ENCODE peak calls at places on chromosomes 3 and 15, in five cellular contexts. One of them, this sample, is unnamed.

GRCh38 chr3:78754066-78754743 is 1013.6 kb downstream of the ROBO1 start:
- DNase-seq in right cardiac atrium: no peak
- DNase-seq in activated CD4-positive, alpha-beta T cell treated with anti-CD3 and anti-CD28 coated beads, Interleukin-2, amount 50 U/mL, for 1 hour: no peak
- DNase-seq in LHCN-M2: peak; percentile 68
- DNase-seq in IMR-90: peak; percentile 73
- DNase-seq in this sample: no peak

GRCh38 chr15:89776274-89777072 is at the start of gene MESP2:
- DNase-seq in right cardiac atrium: peak; percentile 96
- DNase-seq in activated CD4-positive, alpha-beta T cell treated with anti-CD3 and anti-CD28 coated beads, Interleukin-2, amount 50 U/mL, for 1 hour: peak; percentile 39
- DNase-seq in LHCN-M2: peak; percentile 63
- DNase-seq in IMR-90: peak; percentile 65
- DNase-seq in this sample: peak; percentile 85

GRCh38 chr15:44066211-44066827 is 128.8 kb downstream of the FRMD5 start:
- DNase-seq in right cardiac atrium: no peak
- DNase-seq in activated CD4-positive, alpha-beta T cell treated with anti-CD3 and anti-CD28 coated beads, Interleukin-2, amount 50 U/mL, for 1 hour: peak; percentile 50
- DNase-seq in LHCN-M2: peak; percentile 76
- DNase-seq in IMR-90: peak; percentile 72
- DNase-seq in this sample: peak; percentile 78

GRCh38 chr3:194140520-194141414 is 4.8 kb downstream of the HES1 start:
- DNase-seq in right cardiac atrium: peak; percentile 89
- DNase-seq in activated CD4-positive, alpha-beta T cell treated with anti-CD3 and anti-CD28 coated beads, Interleukin-2, amount 50 U/mL, for 1 hour: peak; percentile 8
- DNase-seq in LHCN-M2: no peak
- DNase-seq in IMR-90: no peak
- DNase-seq in this sample: no peak

GRCh38 chr15:59281699-59282098 is 75.1 kb downstream of the LDHAL6B start:
- DNase-seq in right cardiac atrium: no peak
- DNase-seq in activated CD4-positive, alpha-beta T cell treated with anti-CD3 and anti-CD28 coated beads, Interleukin-2, amount 50 U/mL, for 1 hour: no peak
- DNase-seq in LHCN-M2: no peak
- DNase-seq in IMR-90: no peak
- DNase-seq in this sample: no peak

GRCh38 chr3:46456118-46456517 is 8.6 kb downstream of the LTF start:
- DNase-seq in right cardiac atrium: no peak
- DNase-seq in activated CD4-positive, alpha-beta T cell treated with anti-CD3 and anti-CD28 coated beads, Interleukin-2, amount 50 U/mL, for 1 hour: no peak
- DNase-seq in LHCN-M2: no peak
- DNase-seq in IMR-90: no peak
- DNase-seq in this sample: no peak

GRCh38 chr3:126540946-126541627 is 17.1 kb downstream of the CHST13 start:
- DNase-seq in right cardiac atrium: no peak
- DNase-seq in activated CD4-positive, alpha-beta T cell treated with anti-CD3 and anti-CD28 coated beads, Interleukin-2, amount 50 U/mL, for 1 hour: no peak
- DNase-seq in LHCN-M2: no peak
- DNase-seq in IMR-90: no peak
- DNase-seq in this sample: peak; percentile 38

GRCh38 chr15:60374628-60375081 is 23.1 kb downstream of the ANXA2 start:
- DNase-seq in right cardiac atrium: no peak
- DNase-seq in activated CD4-positive, alpha-beta T cell treated with anti-CD3 and anti-CD28 coated beads, Interleukin-2, amount 50 U/mL, for 1 hour: no peak
- DNase-seq in LHCN-M2: peak; percentile 99
- DNase-seq in IMR-90: peak; percentile 99
- DNase-seq in this sample: no peak

GRCh38 chr15:31207246-31207645 is 105.7 kb upstream of the TRPM1 start:
- DNase-seq in right cardiac atrium: no peak
- DNase-seq in activated CD4-positive, alpha-beta T cell treated with anti-CD3 and anti-CD28 coated beads, Interleukin-2, amount 50 U/mL, for 1 hour: no peak
- DNase-seq in LHCN-M2: no peak
- DNase-seq in IMR-90: no peak
- DNase-seq in this sample: no peak

GRCh38 chr15:90483640-90484039 is 46.1 kb upstream of the CRTC3 start:
- DNase-seq in right cardiac atrium: no peak
- DNase-seq in activated CD4-positive, alpha-beta T cell treated with anti-CD3 and anti-CD28 coated beads, Interleukin-2, amount 50 U/mL, for 1 hour: no peak
- DNase-seq in LHCN-M2: no peak
- DNase-seq in IMR-90: no peak
- DNase-seq in this sample: no peak

GRCh38 chr15:47035756-47036155 is 681.5 kb upstream of the SEMA6D start:
- DNase-seq in right cardiac atrium: no peak
- DNase-seq in activated CD4-positive, alpha-beta T cell treated with anti-CD3 and anti-CD28 coated beads, Interleukin-2, amount 50 U/mL, for 1 hour: no peak
- DNase-seq in LHCN-M2: no peak
- DNase-seq in IMR-90: no peak
- DNase-seq in this sample: no peak

GRCh38 chr15:83709246-83709645 is 55.3 kb downstream of the ADAMTSL3 start:
- DNase-seq in right cardiac atrium: no peak
- DNase-seq in activated CD4-positive, alpha-beta T cell treated with anti-CD3 and anti-CD28 coated beads, Interleukin-2, amount 50 U/mL, for 1 hour: no peak
- DNase-seq in LHCN-M2: peak; percentile 89
- DNase-seq in IMR-90: peak; percentile 38
- DNase-seq in this sample: no peak

GRCh38 chr3:29683306-29683993 is 402.6 kb downstream of the RBMS3 start:
- DNase-seq in right cardiac atrium: no peak
- DNase-seq in activated CD4-positive, alpha-beta T cell treated with anti-CD3 and anti-CD28 coated beads, Interleukin-2, amount 50 U/mL, for 1 hour: no peak
- DNase-seq in LHCN-M2: peak; percentile 77
- DNase-seq in IMR-90: peak; percentile 68
- DNase-seq in this sample: no peak

GRCh38 chr15:93982226-93982641 is 249.1 kb upstream of the MCTP2 start:
- DNase-seq in right cardiac atrium: no peak
- DNase-seq in activated CD4-positive, alpha-beta T cell treated with anti-CD3 and anti-CD28 coated beads, Interleukin-2, amount 50 U/mL, for 1 hour: no peak
- DNase-seq in LHCN-M2: no peak
- DNase-seq in IMR-90: no peak
- DNase-seq in this sample: no peak

GRCh38 chr3:195468841-195469240 is 26.0 kb upstream of the ACAP2 start:
- DNase-seq in right cardiac atrium: no peak
- DNase-seq in activated CD4-positive, alpha-beta T cell treated with anti-CD3 and anti-CD28 coated beads, Interleukin-2, amount 50 U/mL, for 1 hour: no peak
- DNase-seq in LHCN-M2: no peak
- DNase-seq in IMR-90: no peak
- DNase-seq in this sample: no peak

GRCh38 chr15:24957691-24958090 is 2.9 kb downstream of the SNRPN start:
- DNase-seq in right cardiac atrium: no peak
- DNase-seq in activated CD4-positive, alpha-beta T cell treated with anti-CD3 and anti-CD28 coated beads, Interleukin-2, amount 50 U/mL, for 1 hour: no peak
- DNase-seq in LHCN-M2: no peak
- DNase-seq in IMR-90: no peak
- DNase-seq in this sample: no peak

GRCh38 chr3:135513106-135514063 is 452.1 kb upstream of the PPP2R3A start:
- DNase-seq in right cardiac atrium: no peak
- DNase-seq in activated CD4-positive, alpha-beta T cell treated with anti-CD3 and anti-CD28 coated beads, Interleukin-2, amount 50 U/mL, for 1 hour: no peak
- DNase-seq in LHCN-M2: peak; percentile 67
- DNase-seq in IMR-90: peak; percentile 76
- DNase-seq in this sample: no peak

GRCh38 chr15:101183226-101183925 is 68.5 kb downstream of the CHSY1 start:
- DNase-seq in right cardiac atrium: no peak
- DNase-seq in activated CD4-positive, alpha-beta T cell treated with anti-CD3 and anti-CD28 coated beads, Interleukin-2, amount 50 U/mL, for 1 hour: no peak
- DNase-seq in LHCN-M2: peak; percentile 93
- DNase-seq in IMR-90: peak; percentile 86
- DNase-seq in this sample: no peak

GRCh38 chr3:61884794-61885193 is 323.4 kb downstream of the PTPRG start:
- DNase-seq in right cardiac atrium: no peak
- DNase-seq in activated CD4-positive, alpha-beta T cell treated with anti-CD3 and anti-CD28 coated beads, Interleukin-2, amount 50 U/mL, for 1 hour: no peak
- DNase-seq in LHCN-M2: no peak
- DNase-seq in IMR-90: no peak
- DNase-seq in this sample: no peak

GRCh38 chr3:155870133-155870944 is at the start of gene GMPS:
- DNase-seq in right cardiac atrium: peak; percentile 99
- DNase-seq in activated CD4-positive, alpha-beta T cell treated with anti-CD3 and anti-CD28 coated beads, Interleukin-2, amount 50 U/mL, for 1 hour: peak; percentile 93
- DNase-seq in LHCN-M2: peak; percentile 89
- DNase-seq in IMR-90: peak; percentile 89
- DNase-seq in this sample: peak; percentile 93

GRCh38 chr3:68256635-68257034 is 602.2 kb upstream of the SUCLG2 start:
- DNase-seq in right cardiac atrium: no peak
- DNase-seq in activated CD4-positive, alpha-beta T cell treated with anti-CD3 and anti-CD28 coated beads, Interleukin-2, amount 50 U/mL, for 1 hour: peak; percentile 13
- DNase-seq in LHCN-M2: no peak
- DNase-seq in IMR-90: no peak
- DNase-seq in this sample: no peak

GRCh38 chr15:27486676-27487290 is 515.8 kb downstream of the GABRG3 start:
- DNase-seq in right cardiac atrium: no peak
- DNase-seq in activated CD4-positive, alpha-beta T cell treated with anti-CD3 and anti-CD28 coated beads, Interleukin-2, amount 50 U/mL, for 1 hour: no peak
- DNase-seq in LHCN-M2: no peak
- DNase-seq in IMR-90: no peak
- DNase-seq in this sample: no peak

GRCh38 chr3:161107311-161107710 is 2.2 kb upstream of the B3GALNT1 start:
- DNase-seq in right cardiac atrium: no peak
- DNase-seq in activated CD4-positive, alpha-beta T cell treated with anti-CD3 and anti-CD28 coated beads, Interleukin-2, amount 50 U/mL, for 1 hour: no peak
- DNase-seq in LHCN-M2: no peak
- DNase-seq in IMR-90: no peak
- DNase-seq in this sample: no peak

GRCh38 chr3:123344175-123344908 is 104.5 kb downstream of the ADCY5 start:
- DNase-seq in right cardiac atrium: no peak
- DNase-seq in activated CD4-positive, alpha-beta T cell treated with anti-CD3 and anti-CD28 coated beads, Interleukin-2, amount 50 U/mL, for 1 hour: no peak
- DNase-seq in LHCN-M2: peak; percentile 40
- DNase-seq in IMR-90: peak; percentile 74
- DNase-seq in this sample: no peak

GRCh38 chr3:4497884-4498283 is 4.7 kb downstream of the ITPR1 start:
- DNase-seq in right cardiac atrium: no peak
- DNase-seq in activated CD4-positive, alpha-beta T cell treated with anti-CD3 and anti-CD28 coated beads, Interleukin-2, amount 50 U/mL, for 1 hour: no peak
- DNase-seq in LHCN-M2: no peak
- DNase-seq in IMR-90: no peak
- DNase-seq in this sample: no peak

GRCh38 chr15:78492841-78493240 is 14.5 kb upstream of the HYKK start:
- DNase-seq in right cardiac atrium: no peak
- DNase-seq in activated CD4-positive, alpha-beta T cell treated with anti-CD3 and anti-CD28 coated beads, Interleukin-2, amount 50 U/mL, for 1 hour: no peak
- DNase-seq in LHCN-M2: peak; percentile 69
- DNase-seq in IMR-90: peak; percentile 16
- DNase-seq in this sample: no peak

GRCh38 chr3:150149651-150150051 is 179.0 kb upstream of the PFN2 start:
- DNase-seq in right cardiac atrium: no peak
- DNase-seq in activated CD4-positive, alpha-beta T cell treated with anti-CD3 and anti-CD28 coated beads, Interleukin-2, amount 50 U/mL, for 1 hour: no peak
- DNase-seq in LHCN-M2: peak; percentile 84
- DNase-seq in IMR-90: peak; percentile 93
- DNase-seq in this sample: no peak

GRCh38 chr3:193905541-193905940 is 230.4 kb upstream of the HES1 start:
- DNase-seq in right cardiac atrium: no peak
- DNase-seq in activated CD4-positive, alpha-beta T cell treated with anti-CD3 and anti-CD28 coated beads, Interleukin-2, amount 50 U/mL, for 1 hour: no peak
- DNase-seq in LHCN-M2: no peak
- DNase-seq in IMR-90: no peak
- DNase-seq in this sample: no peak

GRCh38 chr3:128337305-128337704 is 129.4 kb downstream of the DNAJB8 start:
- DNase-seq in right cardiac atrium: no peak
- DNase-seq in activated CD4-positive, alpha-beta T cell treated with anti-CD3 and anti-CD28 coated beads, Interleukin-2, amount 50 U/mL, for 1 hour: no peak
- DNase-seq in LHCN-M2: no peak
- DNase-seq in IMR-90: no peak
- DNase-seq in this sample: no peak

GRCh38 chr15:73800662-73801345 is 47.7 kb upstream of the INSYN1 start:
- DNase-seq in right cardiac atrium: peak; percentile 91
- DNase-seq in activated CD4-positive, alpha-beta T cell treated with anti-CD3 and anti-CD28 coated beads, Interleukin-2, amount 50 U/mL, for 1 hour: no peak
- DNase-seq in LHCN-M2: peak; percentile 56
- DNase-seq in IMR-90: peak; percentile 87
- DNase-seq in this sample: no peak

GRCh38 chr3:64048631-64049061 is 25.4 kb upstream of the PSMD6 start:
- DNase-seq in right cardiac atrium: no peak
- DNase-seq in activated CD4-positive, alpha-beta T cell treated with anti-CD3 and anti-CD28 coated beads, Interleukin-2, amount 50 U/mL, for 1 hour: no peak
- DNase-seq in LHCN-M2: peak; percentile 33
- DNase-seq in IMR-90: peak; percentile 16
- DNase-seq in this sample: no peak

GRCh38 chr3:28853830-28854229 is 427.0 kb upstream of the RBMS3 start:
- DNase-seq in right cardiac atrium: no peak
- DNase-seq in activated CD4-positive, alpha-beta T cell treated with anti-CD3 and anti-CD28 coated beads, Interleukin-2, amount 50 U/mL, for 1 hour: no peak
- DNase-seq in LHCN-M2: no peak
- DNase-seq in IMR-90: peak; percentile 45
- DNase-seq in this sample: no peak

GRCh38 chr3:27105904-27106303 is 263.3 kb downstream of the NEK10 start:
- DNase-seq in right cardiac atrium: no peak
- DNase-seq in activated CD4-positive, alpha-beta T cell treated with anti-CD3 and anti-CD28 coated beads, Interleukin-2, amount 50 U/mL, for 1 hour: no peak
- DNase-seq in LHCN-M2: no peak
- DNase-seq in IMR-90: no peak
- DNase-seq in this sample: no peak

GRCh38 chr3:133400006-133400515 is at the start of gene BFSP2:
- DNase-seq in right cardiac atrium: no peak
- DNase-seq in activated CD4-positive, alpha-beta T cell treated with anti-CD3 and anti-CD28 coated beads, Interleukin-2, amount 50 U/mL, for 1 hour: no peak
- DNase-seq in LHCN-M2: no peak
- DNase-seq in IMR-90: no peak
- DNase-seq in this sample: no peak

GRCh38 chr3:45582407-45582806 is 12.1 kb upstream of the LIMD1 start:
- DNase-seq in right cardiac atrium: no peak
- DNase-seq in activated CD4-positive, alpha-beta T cell treated with anti-CD3 and anti-CD28 coated beads, Interleukin-2, amount 50 U/mL, for 1 hour: no peak
- DNase-seq in LHCN-M2: peak; percentile 92
- DNase-seq in IMR-90: peak; percentile 80
- DNase-seq in this sample: no peak

GRCh38 chr3:70716832-70717231 is 404.4 kb upstream of the MDFIC2 start:
- DNase-seq in right cardiac atrium: peak; percentile 42
- DNase-seq in activated CD4-positive, alpha-beta T cell treated with anti-CD3 and anti-CD28 coated beads, Interleukin-2, amount 50 U/mL, for 1 hour: no peak
- DNase-seq in LHCN-M2: peak; percentile 62
- DNase-seq in IMR-90: peak; percentile 48
- DNase-seq in this sample: no peak

GRCh38 chr3:12986986-12987385 is 86.2 kb downstream of the IQSEC1 start:
- DNase-seq in right cardiac atrium: no peak
- DNase-seq in activated CD4-positive, alpha-beta T cell treated with anti-CD3 and anti-CD28 coated beads, Interleukin-2, amount 50 U/mL, for 1 hour: no peak
- DNase-seq in LHCN-M2: no peak
- DNase-seq in IMR-90: no peak
- DNase-seq in this sample: no peak

GRCh38 chr15:91484141-91484540 is 369.4 kb upstream of the SLCO3A1 start:
- DNase-seq in right cardiac atrium: no peak
- DNase-seq in activated CD4-positive, alpha-beta T cell treated with anti-CD3 and anti-CD28 coated beads, Interleukin-2, amount 50 U/mL, for 1 hour: no peak
- DNase-seq in LHCN-M2: no peak
- DNase-seq in IMR-90: no peak
- DNase-seq in this sample: no peak

GRCh38 chr3:58237238-58237939 is at the start of gene ABHD6:
- DNase-seq in right cardiac atrium: peak; percentile 93
- DNase-seq in activated CD4-positive, alpha-beta T cell treated with anti-CD3 and anti-CD28 coated beads, Interleukin-2, amount 50 U/mL, for 1 hour: peak; percentile 77
- DNase-seq in LHCN-M2: peak; percentile 64
- DNase-seq in IMR-90: peak; percentile 58
- DNase-seq in this sample: peak; percentile 93

This sample was measured in B cell.